ENCODE peak calls at places on chromosomes 3 and 15, in seven cellular contexts. A is K562, E is Panc1, V is cardiac muscle cell, G is mammary epithelial cell, W is astrocyte of the cerebellum, F is A549. Y is an unnamed sample.

GRCh38 chr3:16761576-16761975 is 123.2 kb upstream of the PLCL2 start:
- DNase-seq in A (no peak), E (no peak), V (no peak), G (peak; percentile 8), W (no peak), F (no peak), Y (no peak)

GRCh38 chr3:150216041-150216811 is 191.9 kb upstream of the TSC22D2 start:
- DNase-seq in A (no peak), E (no peak), V (peak; percentile 85), G (peak; percentile 56), W (peak; percentile 95), F (no peak), Y (peak; percentile 49)

GRCh38 chr3:45182915-45183881 is 37.0 kb upstream of the CDCP1 start:
- DNase-seq in A (peak; percentile 87), E (no peak), V (peak; percentile 73), G (peak; percentile 95), W (peak; percentile 41), F (peak; percentile 34), Y (peak; percentile 99)

GRCh38 chr3:52844290-52844985 is 9.6 kb upstream of the MUSTN1 start:
- DNase-seq in A (no peak), E (no peak), V (no peak), G (no peak), W (no peak), F (no peak), Y (no peak)

GRCh38 chr3:47315069-47315647 is 32.4 kb downstream of the KLHL18 start:
- DNase-seq in A (peak; percentile 33), E (no peak), V (peak; percentile 54), G (no peak), W (no peak), F (no peak), Y (no peak)

GRCh38 chr15:101648356-101648755 is 3.8 kb downstream of the TM2D3 start:
- DNase-seq in A (no peak), E (no peak), V (no peak), G (no peak), W (no peak), F (no peak), Y (no peak)

GRCh38 chr3:161231861-161232260 is 10.8 kb downstream of the NMD3 start:
- DNase-seq in A (no peak), E (no peak), V (no peak), G (peak; percentile 62), W (no peak), F (no peak), Y (no peak)

GRCh38 chr3:159884661-159885402 is 103.8 kb upstream of the IL12A start:
- DNase-seq in A (peak; percentile 18), E (peak; percentile 54), V (peak; percentile 71), G (no peak), W (no peak), F (peak; percentile 49), Y (peak; percentile 58)

GRCh38 chr15:75357976-75358673 is 10.3 kb downstream of the MAN2C1 start:
- DNase-seq in A (no peak), E (no peak), V (no peak), G (no peak), W (no peak), F (no peak), Y (no peak)

GRCh38 chr3:11495948-11496557 is 147.7 kb downstream of the VGLL4 start:
- DNase-seq in A (no peak), E (no peak), V (peak; percentile 54), G (no peak), W (peak; percentile 87), F (no peak), Y (no peak)

GRCh38 chr3:138070006-138070405 is 45.4 kb downstream of the DZIP1L start:
- DNase-seq in A (no peak), E (no peak), V (no peak), G (no peak), W (no peak), F (no peak), Y (no peak)

GRCh38 chr3:36477655-36478054 is 97.4 kb downstream of the STAC start:
- DNase-seq in A (no peak), E (no peak), V (peak; percentile 26), G (peak; percentile 10), W (no peak), F (no peak), Y (peak; percentile 63)

GRCh38 chr3:189365609-189366564 is 194.1 kb downstream of the TPRG1 start:
- DNase-seq in A (no peak), E (no peak), V (peak; percentile 61), G (no peak), W (peak; percentile 6), F (no peak), Y (no peak)

GRCh38 chr3:182800508-182800907 is 7.2 kb downstream of the ATP11B start:
- DNase-seq in A (no peak), E (no peak), V (no peak), G (no peak), W (no peak), F (no peak), Y (no peak)

GRCh38 chr15:39798382-39798781 is 15.7 kb upstream of the FSIP1 start:
- DNase-seq in A (no peak), E (no peak), V (no peak), G (no peak), W (no peak), F (no peak), Y (no peak)

GRCh38 chr15:98952381-98952803 is 55.2 kb downstream of the PGPEP1L start:
- DNase-seq in A (no peak), E (no peak), V (no peak), G (no peak), W (no peak), F (no peak), Y (no peak)

GRCh38 chr3:14153663-14154062 is 24.7 kb downstream of the XPC start:
- DNase-seq in A (no peak), E (no peak), V (no peak), G (no peak), W (no peak), F (no peak), Y (no peak)

GRCh38 chr15:100663066-100663465 is 60.7 kb downstream of the ASB7 start:
- DNase-seq in A (peak; percentile 29), E (no peak), V (peak; percentile 22), G (no peak), W (no peak), F (peak; percentile 87), Y (peak; percentile 26)

GRCh38 chr15:66674756-66675155 is 27.3 kb upstream of the SMAD6 start:
- DNase-seq in A (no peak), E (no peak), V (no peak), G (no peak), W (no peak), F (no peak), Y (no peak)

GRCh38 chr3:51718547-51719412 is 11.9 kb downstream of the GRM2 start:
- DNase-seq in A (peak; percentile 58), E (peak; percentile 27), V (peak; percentile 55), G (peak; percentile 61), W (no peak), F (peak; percentile 47), Y (peak; percentile 69)

GRCh38 chr3:197125601-197126000 is 96.0 kb upstream of the MELTF start:
- DNase-seq in A (no peak), E (no peak), V (peak; percentile 41), G (peak; percentile 84), W (no peak), F (no peak), Y (peak; percentile 61)

GRCh38 chr3:179624471-179624870 is 19.9 kb downstream of the NDUFB5 start:
- DNase-seq in A (no peak), E (no peak), V (no peak), G (no peak), W (no peak), F (no peak), Y (no peak)

GRCh38 chr3:52268036-52268435 is 10.4 kb downstream of the WDR82 start:
- DNase-seq in A (no peak), E (no peak), V (no peak), G (no peak), W (no peak), F (no peak), Y (peak; percentile 84)

GRCh38 chr15:77649610-77650009 is 16.9 kb upstream of the LINGO1 start:
- DNase-seq in A (no peak), E (no peak), V (no peak), G (no peak), W (no peak), F (no peak), Y (no peak)

GRCh38 chr15:37246856-37247255 is 146.5 kb upstream of the MEIS2 start:
- DNase-seq in A (no peak), E (no peak), V (no peak), G (no peak), W (no peak), F (no peak), Y (no peak)

DNA sequence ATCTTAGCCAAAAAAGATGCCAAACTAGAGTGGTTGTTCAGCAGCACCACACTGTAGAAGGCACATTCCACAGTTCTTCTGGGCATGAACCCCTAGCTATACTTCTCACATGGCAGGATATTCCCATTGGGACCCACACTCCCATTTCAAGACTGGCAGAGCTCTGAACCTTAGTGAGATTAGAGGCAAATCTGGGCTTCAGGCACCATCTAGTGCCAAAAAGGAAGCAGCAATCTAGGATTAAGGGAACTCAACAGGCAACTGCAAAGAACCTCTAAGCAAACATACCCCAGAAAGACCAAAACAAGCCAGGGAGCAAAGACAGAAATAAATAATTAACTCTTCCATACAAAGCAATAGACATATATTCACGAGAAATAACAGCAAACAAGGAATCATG is 66.2 kb downstream of the TAFA4 start:
- DNase-seq in A (no peak), E (no peak), V (no peak), G (peak; percentile 8), W (no peak), F (no peak), Y (no peak)
- TF ChIP-seq CTCF in A (no peak), E (peak; percentile 20), V (no peak), G (no peak), W (no peak), F (no peak), Y (no peak)

GRCh38 chr15:93072011-93072410 is 17.0 kb downstream of the RGMA start:
- DNase-seq in A (no peak), E (no peak), V (peak; percentile 80), G (no peak), W (peak; percentile 59), F (no peak), Y (no peak)
- H3K4me3 ChIP-seq in A (no peak overlapping the region), E (peak overlapping the region; percentile 44), V (peak overlapping the region; percentile 87), G (peak overlapping the region; percentile 49), W (peak overlapping the region; percentile 75), F (peak overlapping the region; percentile 54), Y (peak overlapping the region; percentile 84)

DNA sequence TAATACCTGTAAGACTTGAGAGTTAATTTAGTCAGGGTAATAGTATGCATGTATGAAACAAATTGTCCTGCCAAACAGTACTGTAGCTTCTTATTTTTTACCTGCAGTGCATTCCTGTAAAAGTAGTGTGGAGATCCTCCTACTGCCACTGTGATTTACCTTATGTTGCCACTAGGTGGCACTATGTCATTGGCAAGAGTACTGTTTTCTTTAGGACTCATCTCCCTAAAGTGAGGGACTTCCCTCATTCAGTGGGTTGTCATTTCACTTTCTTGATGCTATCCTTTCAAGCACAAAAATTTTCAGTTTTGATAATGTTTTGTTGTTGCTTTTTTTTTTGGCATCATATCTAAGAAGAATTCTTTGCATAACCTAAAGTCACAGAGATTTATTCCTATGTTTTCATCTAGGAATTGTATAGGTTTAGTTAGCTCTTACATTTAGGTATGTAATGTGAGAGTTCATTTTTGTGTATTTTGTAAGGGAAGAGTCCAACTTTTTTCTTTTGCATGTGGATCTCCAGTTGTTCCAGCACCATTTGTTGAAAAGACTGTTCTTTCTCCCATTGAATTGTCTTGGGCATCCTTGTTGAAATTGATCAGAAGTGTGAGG is 105.7 kb downstream of the AKAP13 start:
- DNase-seq in A (peak; percentile 59), E (peak; percentile 69), V (peak; percentile 81), G (peak; percentile 79), W (peak; percentile 67), F (peak; percentile 72), Y (peak; percentile 87)
- TF ChIP-seq CTCF in A (peak; percentile 56), E (peak; percentile 84), V (peak; percentile 68), G (peak; percentile 61), W (peak; percentile 77), F (peak; percentile 90), Y (peak; percentile 77)

GRCh38 chr15:51846463-51847230 is 17.2 kb downstream of the TMOD3 start:
- DNase-seq in A (no peak), E (no peak), V (peak; percentile 86), G (peak; percentile 81), W (peak; percentile 74), F (no peak), Y (peak; percentile 89)
- H3K4me3 ChIP-seq in A (no peak overlapping the region), E (no peak overlapping the region), V (no peak overlapping the region), G (no peak overlapping the region), W (no peak overlapping the region), F (peak overlapping the region; percentile 19), Y (no peak overlapping the region)

Y was measured in epithelial cell of esophagus.